ENCODE peak calls at places on chromosomes 16 and 17, in six cellular contexts. One of them, this sample, is unnamed. For H3K4me1, the result is how much of the 10 kb centered on the place peaks cover.

GRCh38 chr17:63163158-63163520 is 197.1 kb downstream of the TANC2 start:
- DNase-seq in CD8-positive, alpha-beta memory T cell: no peak
- DNase-seq in hepatocyte: no peak
- DNase-seq in GM23338: no peak
- DNase-seq in neuronal stem cell: no peak
- DNase-seq in psoas muscle: no peak
- DNase-seq in this sample: no peak

GRCh38 chr16:67966549-67967182 is 1.8 kb downstream of the SLC12A4 start:
- DNase-seq in GM23338: peak
- DNase-seq in neuronal stem cell: no peak
- DNase-seq in CD8-positive, alpha-beta memory T cell: no peak
- DNase-seq in psoas muscle: no peak
- DNase-seq in hepatocyte: no peak
- DNase-seq in this sample: no peak

GRCh38 chr17:2852729-2853110 is 56.5 kb downstream of the RAP1GAP2 start:
- DNase-seq in GM23338: peak
- DNase-seq in neuronal stem cell: no peak
- DNase-seq in psoas muscle: no peak
- DNase-seq in CD8-positive, alpha-beta memory T cell: no peak
- DNase-seq in hepatocyte: no peak
- DNase-seq in this sample: no peak

GRCh38 chr16:12403746-12404658 is 399.7 kb downstream of the CPPED1 start:
- DNase-seq in psoas muscle: no peak
- DNase-seq in GM23338: peak
- DNase-seq in hepatocyte: no peak
- DNase-seq in CD8-positive, alpha-beta memory T cell: no peak
- DNase-seq in neuronal stem cell: no peak
- DNase-seq in this sample: no peak

GRCh38 chr17:75850928-75851692 is 4.0 kb downstream of the WBP2 start:
- DNase-seq in hepatocyte: no peak
- DNase-seq in neuronal stem cell: no peak
- DNase-seq in CD8-positive, alpha-beta memory T cell: no peak
- DNase-seq in psoas muscle: peak
- DNase-seq in GM23338: no peak
- DNase-seq in this sample: no peak

GRCh38 chr16:72856797-72857196 is 191.1 kb downstream of the ZFHX3 start:
- DNase-seq in CD8-positive, alpha-beta memory T cell: no peak
- DNase-seq in hepatocyte: peak
- DNase-seq in psoas muscle: no peak
- DNase-seq in neuronal stem cell: no peak
- DNase-seq in GM23338: peak
- DNase-seq in this sample: no peak

GRCh38 chr16:4918790-4919210 is 18.1 kb downstream of the PPL start:
- DNase-seq in psoas muscle: no peak
- DNase-seq in hepatocyte: peak
- DNase-seq in neuronal stem cell: no peak
- DNase-seq in CD8-positive, alpha-beta memory T cell: no peak
- DNase-seq in GM23338: peak
- DNase-seq in this sample: peak

GRCh38 chr17:8436169-8436932 is 667 bp downstream of the NDEL1 start:
- DNase-seq in CD8-positive, alpha-beta memory T cell: peak
- DNase-seq in neuronal stem cell: peak
- DNase-seq in hepatocyte: peak
- DNase-seq in GM23338: peak
- DNase-seq in psoas muscle: peak
- DNase-seq in this sample: peak

GRCh38 chr17:52202572-52202876 is 44.0 kb upstream of the CA10 start:
- DNase-seq in psoas muscle: no peak
- DNase-seq in GM23338: no peak
- DNase-seq in hepatocyte: no peak
- DNase-seq in neuronal stem cell: no peak
- DNase-seq in CD8-positive, alpha-beta memory T cell: no peak
- DNase-seq in this sample: no peak

GRCh38 chr16:25707982-25708583 is 16.3 kb downstream of the HS3ST4 start:
- DNase-seq in psoas muscle: no peak
- DNase-seq in neuronal stem cell: no peak
- DNase-seq in GM23338: peak
- DNase-seq in hepatocyte: peak
- DNase-seq in CD8-positive, alpha-beta memory T cell: no peak
- DNase-seq in this sample: no peak

GRCh38 chr16:22291020-22291419 is 6.2 kb upstream of the POLR3E start:
- DNase-seq in neuronal stem cell: no peak
- DNase-seq in GM23338: no peak
- DNase-seq in psoas muscle: no peak
- DNase-seq in CD8-positive, alpha-beta memory T cell: no peak
- DNase-seq in hepatocyte: no peak
- DNase-seq in this sample: no peak

GRCh38 chr17:1107777-1108559 is 71.8 kb downstream of the ABR start:
- DNase-seq in neuronal stem cell: no peak
- DNase-seq in GM23338: no peak
- DNase-seq in hepatocyte: no peak
- DNase-seq in psoas muscle: no peak
- DNase-seq in CD8-positive, alpha-beta memory T cell: no peak
- DNase-seq in this sample: no peak

GRCh38 chr17:1110524-1110843 is 69.3 kb downstream of the ABR start:
- DNase-seq in hepatocyte: no peak
- DNase-seq in psoas muscle: no peak
- DNase-seq in GM23338: no peak
- DNase-seq in CD8-positive, alpha-beta memory T cell: no peak
- DNase-seq in neuronal stem cell: no peak
- DNase-seq in this sample: no peak

GRCh38 chr17:1109606-1110523 is 69.9 kb downstream of the ABR start:
- DNase-seq in hepatocyte: peak
- DNase-seq in psoas muscle: peak
- DNase-seq in CD8-positive, alpha-beta memory T cell: no peak
- DNase-seq in neuronal stem cell: no peak
- DNase-seq in GM23338: peak
- DNase-seq in this sample: no peak

GRCh38 chr17:1108560-1108809 is 71.3 kb downstream of the ABR start:
- DNase-seq in neuronal stem cell: no peak
- DNase-seq in hepatocyte: peak
- DNase-seq in psoas muscle: no peak
- DNase-seq in GM23338: peak
- DNase-seq in CD8-positive, alpha-beta memory T cell: peak
- DNase-seq in this sample: no peak

GRCh38 chr17:1108810-1109605 is 70.8 kb downstream of the ABR start:
- DNase-seq in hepatocyte: peak
- DNase-seq in CD8-positive, alpha-beta memory T cell: peak
- DNase-seq in psoas muscle: peak
- DNase-seq in neuronal stem cell: no peak
- DNase-seq in GM23338: peak
- DNase-seq in this sample: peak
- H3K4me1 ChIP-seq in hepatocyte: under half
- H3K4me1 ChIP-seq in CD8-positive, alpha-beta memory T cell: under half
- H3K4me1 ChIP-seq in psoas muscle: under half
- H3K4me1 ChIP-seq in neuronal stem cell: under half
- H3K4me1 ChIP-seq in GM23338: under half
- H3K4me1 ChIP-seq in this sample: half or more

DNA sequence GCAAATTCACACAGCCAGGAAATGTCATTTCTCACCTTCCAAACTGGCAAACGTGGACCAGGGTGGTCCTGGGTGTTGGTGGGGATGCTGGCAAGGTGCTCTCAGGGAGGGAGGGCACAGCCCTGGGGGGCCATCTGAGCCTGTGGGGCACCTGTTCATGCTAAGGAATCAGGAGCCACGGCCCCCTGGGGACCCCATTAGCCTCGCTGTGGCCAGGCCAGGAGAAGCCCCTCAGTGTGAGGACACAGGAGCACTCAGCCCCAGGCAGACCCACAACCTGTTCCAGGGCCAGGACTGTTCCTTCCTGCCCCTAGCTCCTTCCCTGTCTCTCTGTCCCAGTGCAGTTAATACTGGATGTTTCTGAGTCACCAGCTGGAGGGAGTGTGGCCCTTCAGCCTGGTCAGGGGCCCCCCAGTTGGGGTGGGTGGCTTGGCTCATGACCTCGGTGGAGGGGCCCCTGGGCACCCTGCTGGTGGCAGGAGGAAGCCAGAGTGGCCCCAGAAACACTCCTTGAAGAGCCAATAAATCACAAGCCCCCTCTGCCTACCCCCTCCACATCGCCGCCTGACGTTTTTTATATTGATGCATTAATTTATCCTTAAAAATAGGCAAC is 22.5 kb downstream of the ACTG1 start:
- DNase-seq in CD8-positive, alpha-beta memory T cell: no peak
- DNase-seq in neuronal stem cell: no peak
- DNase-seq in hepatocyte: no peak
- DNase-seq in GM23338: no peak
- DNase-seq in psoas muscle: no peak
- DNase-seq in this sample: peak
- H3K4me1 ChIP-seq in CD8-positive, alpha-beta memory T cell: under half
- H3K4me1 ChIP-seq in neuronal stem cell: under half
- H3K4me1 ChIP-seq in hepatocyte: under half
- H3K4me1 ChIP-seq in GM23338: under half
- H3K4me1 ChIP-seq in psoas muscle: under half
- H3K4me1 ChIP-seq in this sample: under half

GRCh38 chr16:27841061-27841801 is 222.3 kb downstream of the GSG1L start:
- DNase-seq in GM23338: no peak
- DNase-seq in CD8-positive, alpha-beta memory T cell: no peak
- DNase-seq in hepatocyte: no peak
- DNase-seq in psoas muscle: no peak
- DNase-seq in neuronal stem cell: no peak
- DNase-seq in this sample: no peak
- H3K4me1 ChIP-seq in GM23338: under half
- H3K4me1 ChIP-seq in CD8-positive, alpha-beta memory T cell: under half
- H3K4me1 ChIP-seq in hepatocyte: under half
- H3K4me1 ChIP-seq in psoas muscle: under half
- H3K4me1 ChIP-seq in neuronal stem cell: under half
- H3K4me1 ChIP-seq in this sample: under half

DNA sequence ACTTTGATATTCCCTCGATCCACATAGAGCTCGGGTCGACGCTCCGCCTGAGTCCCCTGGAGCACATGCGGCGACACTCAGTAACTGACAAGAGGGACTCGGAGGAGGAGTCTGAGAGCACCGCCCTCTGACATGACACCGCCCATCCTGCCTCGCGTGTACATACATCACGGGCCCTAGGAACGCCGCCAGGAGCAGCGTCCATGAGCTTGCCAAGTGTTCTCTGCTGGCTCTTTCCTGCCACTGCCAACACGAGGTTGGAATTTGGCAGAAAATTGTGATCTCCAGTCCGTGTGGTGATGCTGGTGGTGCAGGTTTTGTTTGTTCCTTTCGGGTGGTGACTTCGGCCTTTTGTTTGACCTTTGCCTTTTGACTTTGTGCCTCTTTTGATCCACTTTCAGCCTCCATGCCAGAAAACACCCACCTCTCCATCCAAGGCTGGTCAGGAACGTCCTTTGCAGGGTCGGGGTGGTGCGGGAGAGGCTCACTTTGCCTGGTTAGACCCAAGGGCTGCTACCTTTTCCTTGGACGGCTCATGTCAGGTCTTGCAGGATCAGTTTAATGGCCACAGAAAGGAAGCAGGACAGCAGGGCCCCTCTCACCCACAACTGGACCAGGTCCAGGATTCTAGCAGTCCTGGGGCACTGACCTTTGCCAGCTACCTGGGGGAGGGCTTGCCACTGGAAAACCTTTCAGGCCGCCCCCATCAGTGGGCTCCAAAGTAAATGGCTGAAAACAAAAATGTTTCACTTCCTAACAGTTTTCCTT is 27.6 kb downstream of the ELAC2 start:
- DNase-seq in hepatocyte: no peak
- DNase-seq in CD8-positive, alpha-beta memory T cell: no peak
- DNase-seq in neuronal stem cell: no peak
- DNase-seq in psoas muscle: no peak
- DNase-seq in GM23338: peak
- DNase-seq in this sample: no peak
- H3K4me1 ChIP-seq in hepatocyte: under half
- H3K4me1 ChIP-seq in CD8-positive, alpha-beta memory T cell: under half
- H3K4me1 ChIP-seq in neuronal stem cell: under half
- H3K4me1 ChIP-seq in psoas muscle: under half
- H3K4me1 ChIP-seq in GM23338: under half
- H3K4me1 ChIP-seq in this sample: under half

GRCh38 chr16:3623642-3624041 is 12.2 kb upstream of the SLX4 start:
- DNase-seq in GM23338: no peak
- DNase-seq in neuronal stem cell: no peak
- DNase-seq in CD8-positive, alpha-beta memory T cell: no peak
- DNase-seq in hepatocyte: no peak
- DNase-seq in psoas muscle: no peak
- DNase-seq in this sample: no peak

GRCh38 chr16:3625911-3626732 is 14.7 kb upstream of the SLX4 start:
- DNase-seq in GM23338: no peak
- DNase-seq in hepatocyte: no peak
- DNase-seq in CD8-positive, alpha-beta memory T cell: no peak
- DNase-seq in neuronal stem cell: no peak
- DNase-seq in psoas muscle: no peak
- DNase-seq in this sample: no peak

DNA sequence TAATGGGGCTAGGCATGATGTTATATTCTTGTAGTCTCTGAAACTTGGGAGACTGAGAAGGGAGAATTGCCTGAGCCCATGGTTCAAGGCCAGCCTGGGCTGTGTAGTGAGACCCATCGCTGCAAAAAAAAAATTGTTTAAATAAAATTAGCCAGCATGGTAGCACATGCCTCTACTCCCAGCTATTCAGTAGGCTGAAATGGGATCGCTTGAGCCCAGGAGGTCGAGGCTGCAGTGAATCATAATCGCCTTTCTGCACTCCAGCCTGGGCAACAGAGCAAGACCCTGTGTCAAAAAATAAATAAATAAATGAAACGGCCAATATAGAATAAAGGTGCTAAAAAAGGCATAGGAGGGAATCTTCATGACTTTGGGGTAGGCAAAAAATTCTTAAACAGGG is 13.9 kb upstream of the SLX4 start:
- DNase-seq in hepatocyte: no peak
- DNase-seq in psoas muscle: no peak
- DNase-seq in neuronal stem cell: no peak
- DNase-seq in GM23338: no peak
- DNase-seq in CD8-positive, alpha-beta memory T cell: no peak
- DNase-seq in this sample: no peak
- H3K4me1 ChIP-seq in hepatocyte: under half
- H3K4me1 ChIP-seq in psoas muscle: under half
- H3K4me1 ChIP-seq in neuronal stem cell: under half
- H3K4me1 ChIP-seq in GM23338: under half
- H3K4me1 ChIP-seq in CD8-positive, alpha-beta memory T cell: under half
- H3K4me1 ChIP-seq in this sample: under half

GRCh38 chr16:48997081-48997615 is 284.5 kb downstream of the CBLN1 start:
- DNase-seq in GM23338: no peak
- DNase-seq in hepatocyte: no peak
- DNase-seq in CD8-positive, alpha-beta memory T cell: no peak
- DNase-seq in psoas muscle: no peak
- DNase-seq in neuronal stem cell: no peak
- DNase-seq in this sample: no peak
- H3K4me1 ChIP-seq in GM23338: under half
- H3K4me1 ChIP-seq in hepatocyte: under half
- H3K4me1 ChIP-seq in CD8-positive, alpha-beta memory T cell: under half
- H3K4me1 ChIP-seq in psoas muscle: under half
- H3K4me1 ChIP-seq in neuronal stem cell: under half
- H3K4me1 ChIP-seq in this sample: under half

GRCh38 chr16:1545044-1545736 is 11.7 kb downstream of the TMEM204 start:
- DNase-seq in psoas muscle: peak
- DNase-seq in hepatocyte: no peak
- DNase-seq in GM23338: no peak
- DNase-seq in neuronal stem cell: no peak
- DNase-seq in CD8-positive, alpha-beta memory T cell: no peak
- DNase-seq in this sample: peak
- H3K4me1 ChIP-seq in psoas muscle: under half
- H3K4me1 ChIP-seq in hepatocyte: under half
- H3K4me1 ChIP-seq in GM23338: under half
- H3K4me1 ChIP-seq in neuronal stem cell: under half
- H3K4me1 ChIP-seq in CD8-positive, alpha-beta memory T cell: half or more
- H3K4me1 ChIP-seq in this sample: half or more

GRCh38 chr17:79594271-79594670 is 16.6 kb downstream of the RBFOX3 start:
- DNase-seq in psoas muscle: no peak
- DNase-seq in hepatocyte: no peak
- DNase-seq in GM23338: no peak
- DNase-seq in CD8-positive, alpha-beta memory T cell: no peak
- DNase-seq in neuronal stem cell: no peak
- DNase-seq in this sample: no peak
- H3K4me1 ChIP-seq in psoas muscle: under half
- H3K4me1 ChIP-seq in hepatocyte: under half
- H3K4me1 ChIP-seq in GM23338: under half
- H3K4me1 ChIP-seq in CD8-positive, alpha-beta memory T cell: under half
- H3K4me1 ChIP-seq in neuronal stem cell: under half
- H3K4me1 ChIP-seq in this sample: under half

GRCh38 chr16:14501331-14502255 is 128.5 kb downstream of the PARN start:
- DNase-seq in hepatocyte: peak
- DNase-seq in psoas muscle: peak
- DNase-seq in GM23338: peak
- DNase-seq in CD8-positive, alpha-beta memory T cell: no peak
- DNase-seq in neuronal stem cell: no peak
- DNase-seq in this sample: peak
- H3K4me1 ChIP-seq in hepatocyte: under half
- H3K4me1 ChIP-seq in psoas muscle: half or more
- H3K4me1 ChIP-seq in GM23338: half or more
- H3K4me1 ChIP-seq in CD8-positive, alpha-beta memory T cell: under half
- H3K4me1 ChIP-seq in neuronal stem cell: under half
- H3K4me1 ChIP-seq in this sample: under half

This sample was measured in upper lobe of left lung.